ENCODE peak calls at places on chromosomes 3 and 15, in five cellular contexts. N, L, A, P and S are unnamed samples.

GRCh38 chr15:100588638-100589242 is 13.2 kb downstream of the LINS1 start:
- DNase-seq in A (peak; percentile 35), L (peak; percentile 50), N (no peak), P (peak; percentile 55), S (no peak)

GRCh38 chr3:188936597-188937107 is 235.1 kb upstream of the TPRG1 start:
- DNase-seq in A (no peak), N (no peak), L (no peak), P (no peak), S (no peak)

GRCh38 chr3:140655678-140656077 is 22.2 kb upstream of the TRIM42 start:
- DNase-seq in P (no peak), N (no peak), L (no peak), A (no peak), S (no peak)

GRCh38 chr15:90930861-90931629 is 1.3 kb downstream of the HDDC3 start:
- DNase-seq in A (no peak), N (no peak), P (no peak), L (no peak), S (peak; percentile 33)

GRCh38 chr3:67710396-67710795 is 56.0 kb upstream of the SUCLG2 start:
- DNase-seq in P (no peak), N (no peak), A (no peak), L (peak; percentile 55), S (no peak)

GRCh38 chr15:55661431-55661830 is 73.3 kb upstream of the PYGO1 start:
- DNase-seq in P (peak; percentile 67), N (peak; percentile 16), L (no peak), A (peak; percentile 65), S (no peak)

GRCh38 chr15:68218847-68219798 is 10.4 kb downstream of the CLN6 start:
- DNase-seq in N (no peak), P (no peak), L (no peak), A (no peak), S (no peak)

GRCh38 chr3:188197388-188197847 is 43.5 kb downstream of the LPP start:
- DNase-seq in L (no peak), P (no peak), N (no peak), A (no peak), S (peak; percentile 29)

GRCh38 chr3:14636496-14637087 is 15.0 kb upstream of the CCDC174 start:
- DNase-seq in L (no peak), N (no peak), A (no peak), P (no peak), S (no peak)

GRCh38 chr15:64961013-64961412 is 28.7 kb downstream of the SPG21 start:
- DNase-seq in A (no peak), L (no peak), P (peak; percentile 64), N (no peak), S (no peak)

GRCh38 chr15:76327191-76328105 is 9.1 kb upstream of the ISL2 start:
- DNase-seq in N (no peak), P (no peak), L (peak; percentile 64), A (no peak), S (no peak)

GRCh38 chr3:172476339-172476738 is 28.1 kb upstream of the GHSR start:
- DNase-seq in N (no peak), P (no peak), L (no peak), A (no peak), S (peak; percentile 10)

GRCh38 chr3:154121236-154122095 is at the start of gene ARHGEF26:
- DNase-seq in A (peak; percentile 92), L (peak; percentile 75), P (peak; percentile 94), N (peak; percentile 94), S (peak; percentile 69)

GRCh38 chr3:169760479-169760878 is 4.4 kb downstream of the TERC start:
- DNase-seq in N (no peak), L (peak; percentile 43), P (no peak), A (no peak), S (peak; percentile 64)

GRCh38 chr3:177281292-177281942 is 84.1 kb upstream of the TBL1XR1 start:
- DNase-seq in P (no peak), N (no peak), L (no peak), A (no peak), S (no peak)

GRCh38 chr3:134312072-134312872 is 61.6 kb upstream of the RYK start:
- DNase-seq in P (peak; percentile 67), L (peak; percentile 27), N (no peak), A (peak; percentile 56), S (peak; percentile 47)

GRCh38 chr15:62985768-62986167 is 56.8 kb upstream of the TPM1 start:
- DNase-seq in A (no peak), P (no peak), L (no peak), N (peak; percentile 26), S (no peak)

GRCh38 chr3:187725218-187725617 is 20.1 kb downstream of the BCL6 start:
- DNase-seq in L (no peak), P (no peak), N (no peak), A (no peak), S (no peak)

GRCh38 chr15:31526916-31527690 is 200.5 kb downstream of the KLF13 start:
- DNase-seq in L (no peak), N (no peak), A (no peak), P (peak; percentile 28), S (no peak)

GRCh38 chr15:64773606-64774555 is 1.5 kb downstream of the RBPMS2 start:
- DNase-seq in L (no peak), A (no peak), P (no peak), N (no peak), S (no peak)

GRCh38 chr3:120445654-120446053 is 5.1 kb downstream of the FSTL1 start:
- DNase-seq in N (no peak), A (no peak), P (no peak), L (no peak), S (no peak)

GRCh38 chr15:79922512-79923067 is 25.8 kb upstream of the MTHFS start:
- DNase-seq in P (no peak), A (no peak), N (no peak), L (no peak), S (no peak)

GRCh38 chr3:137471553-137472204 is 292.4 kb upstream of the SOX14 start:
- DNase-seq in P (no peak), L (no peak), A (no peak), N (no peak), S (no peak)

GRCh38 chr3:36525115-36525711 is 144.9 kb downstream of the STAC start:
- DNase-seq in A (no peak), L (peak; percentile 80), P (peak; percentile 8), N (peak; percentile 15), S (peak; percentile 90)

GRCh38 chr15:54789377-54789776 is 407.4 kb downstream of the RSL24D1 start:
- DNase-seq in N (no peak), L (no peak), P (no peak), A (no peak), S (no peak)

GRCh38 chr15:60713096-60714084 is 234.4 kb upstream of the ICE2 start:
- DNase-seq in A (no peak), P (no peak), L (no peak), N (no peak), S (peak; percentile 68)

GRCh38 chr3:99834584-99834957 is 16.9 kb downstream of the CMSS1 start:
- DNase-seq in A (no peak), P (no peak), L (no peak), N (no peak), S (no peak)

GRCh38 chr3:20573175-20573574 is 387.2 kb upstream of the SGO1 start:
- DNase-seq in L (no peak), P (no peak), A (no peak), N (no peak), S (peak; percentile 37)

GRCh38 chr15:79595995-79596622 is 164.0 kb downstream of the MINAR1 start:
- DNase-seq in A (peak; percentile 94), N (peak; percentile 92), P (peak; percentile 98), L (peak; percentile 94), S (peak; percentile 88)

GRCh38 chr3:127536818-127537810 is 53.4 kb downstream of the TPRA1 start:
- DNase-seq in P (peak; percentile 40), N (no peak), A (peak; percentile 69), L (no peak), S (no peak)

GRCh38 chr3:127534564-127534963 is 56.0 kb downstream of the TPRA1 start:
- DNase-seq in A (no peak), N (no peak), P (no peak), L (no peak), S (no peak)

GRCh38 chr3:127535106-127535785 is 55.3 kb downstream of the TPRA1 start:
- DNase-seq in L (no peak), N (no peak), P (no peak), A (peak; percentile 31), S (no peak)

GRCh38 chr3:127534161-127534451 is 56.4 kb downstream of the TPRA1 start:
- DNase-seq in A (no peak), P (no peak), L (no peak), N (no peak), S (no peak)

DNA sequence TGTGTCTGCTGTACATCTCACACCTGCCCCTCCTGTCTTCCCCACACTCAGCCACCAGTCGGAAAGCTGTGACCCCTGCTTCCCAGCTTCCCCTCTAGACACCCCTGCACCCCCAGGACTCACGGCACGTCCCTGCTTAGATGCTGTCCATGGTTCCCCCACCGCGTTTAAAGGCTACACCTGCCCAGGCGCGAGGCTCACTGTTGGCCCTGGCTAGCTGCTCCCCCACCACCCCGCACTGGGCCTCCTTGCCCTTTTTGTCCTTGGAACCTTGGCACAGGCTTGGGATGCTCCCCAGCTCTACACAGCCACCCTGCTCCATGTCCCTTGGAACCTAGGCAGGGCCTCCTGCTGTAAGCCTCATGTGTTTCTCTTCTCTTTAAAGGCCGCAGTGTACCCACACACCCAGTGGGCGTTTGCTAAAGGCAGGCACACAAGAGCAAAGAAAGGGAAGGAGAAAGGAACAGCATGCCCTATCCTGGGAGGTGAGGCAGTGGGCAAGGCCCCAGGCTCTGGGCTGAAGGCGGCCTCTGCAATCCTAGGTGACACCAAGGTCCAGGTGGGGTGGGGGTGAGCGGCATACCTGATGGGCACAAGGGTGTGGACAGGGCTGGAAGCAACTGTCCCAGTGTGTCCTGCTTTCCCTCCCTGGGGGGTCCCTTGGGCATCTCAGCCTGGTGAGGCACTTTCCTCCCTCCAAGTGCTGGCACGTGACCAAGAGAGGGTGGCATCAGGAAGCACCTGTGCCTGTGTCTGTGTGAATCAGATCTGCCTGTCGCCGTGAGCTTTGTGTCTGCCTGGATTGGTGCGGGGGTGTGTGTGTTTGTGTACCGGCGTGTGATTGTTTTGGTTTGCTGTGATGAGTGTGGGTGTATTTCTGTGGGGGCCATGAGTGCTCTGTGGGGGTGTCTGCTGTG is 54.4 kb downstream of the TPRA1 start:
- DNase-seq in P (no peak), A (no peak), L (no peak), N (no peak), S (no peak)
- TF ChIP-seq EZH2phosphoT487 in P (no peak), A (no peak), L (no peak), N (no peak), S (no peak)

GRCh38 chr3:58608648-58609047 is 31.5 kb upstream of the FAM107A start:
- DNase-seq in N (no peak), L (peak; percentile 96), A (no peak), P (no peak), S (no peak)
- TF ChIP-seq EZH2phosphoT487 in N (no peak), L (no peak), A (no peak), P (no peak), S (no peak)

GRCh38 chr3:85081191-85081895 is 122.6 kb downstream of the CADM2 start:
- DNase-seq in L (peak; percentile 6), N (peak; percentile 9), P (peak; percentile 45), A (peak; percentile 20), S (no peak)
- TF ChIP-seq EZH2phosphoT487 in L (no peak), N (no peak), P (no peak), A (no peak), S (no peak)

GRCh38 chr3:183193762-183194701 is 31.5 kb upstream of the LAMP3 start:
- DNase-seq in L (peak; percentile 90), P (no peak), N (no peak), A (no peak), S (no peak)
- TF ChIP-seq EZH2phosphoT487 in L (no peak), P (no peak), N (no peak), A (no peak), S (no peak)